ENCODE peak calls at places on chromosome 2, in five cellular contexts. One of them, this sample, is unnamed.

GRCh38 chr2:63767307-63767706 is 74.4 kb upstream of the UGP2 start:
- DNase-seq in activated CD4-positive, alpha-beta T cell treated with anti-CD3 and anti-CD28 coated beads, Interleukin-2, amount 50 U/mL, for 48 hours: no peak
- DNase-seq in AG20443: no peak
- DNase-seq in H7: no peak
- DNase-seq in spleen: no peak
- DNase-seq in this sample: no peak

GRCh38 chr2:208195477-208195876 is 5.6 kb upstream of the C2orf80 start:
- DNase-seq in activated CD4-positive, alpha-beta T cell treated with anti-CD3 and anti-CD28 coated beads, Interleukin-2, amount 50 U/mL, for 48 hours: no peak
- DNase-seq in spleen: no peak
- DNase-seq in AG20443: no peak
- DNase-seq in H7: no peak
- DNase-seq in this sample: no peak

GRCh38 chr2:215882689-215883088 is 130.7 kb downstream of the MREG start:
- DNase-seq in spleen: no peak
- DNase-seq in H7: no peak
- DNase-seq in AG20443: no peak
- DNase-seq in activated CD4-positive, alpha-beta T cell treated with anti-CD3 and anti-CD28 coated beads, Interleukin-2, amount 50 U/mL, for 48 hours: no peak
- DNase-seq in this sample: no peak

GRCh38 chr2:49948091-49948490 is 793.8 kb upstream of the FSHR start:
- DNase-seq in activated CD4-positive, alpha-beta T cell treated with anti-CD3 and anti-CD28 coated beads, Interleukin-2, amount 50 U/mL, for 48 hours: no peak
- DNase-seq in AG20443: no peak
- DNase-seq in spleen: no peak
- DNase-seq in H7: no peak
- DNase-seq in this sample: no peak

GRCh38 chr2:231701456-231702373 is 6.6 kb upstream of the PTMA start:
- DNase-seq in H7: peak
- DNase-seq in AG20443: peak
- DNase-seq in spleen: no peak
- DNase-seq in activated CD4-positive, alpha-beta T cell treated with anti-CD3 and anti-CD28 coated beads, Interleukin-2, amount 50 U/mL, for 48 hours: no peak
- DNase-seq in this sample: peak

GRCh38 chr2:62266433-62267038 is 70.6 kb downstream of the B3GNT2 start:
- DNase-seq in spleen: no peak
- DNase-seq in AG20443: peak
- DNase-seq in H7: peak
- DNase-seq in activated CD4-positive, alpha-beta T cell treated with anti-CD3 and anti-CD28 coated beads, Interleukin-2, amount 50 U/mL, for 48 hours: no peak
- DNase-seq in this sample: no peak

GRCh38 chr2:11327871-11328270 is 16.6 kb downstream of the ROCK2 start:
- DNase-seq in spleen: no peak
- DNase-seq in H7: no peak
- DNase-seq in activated CD4-positive, alpha-beta T cell treated with anti-CD3 and anti-CD28 coated beads, Interleukin-2, amount 50 U/mL, for 48 hours: no peak
- DNase-seq in AG20443: no peak
- DNase-seq in this sample: no peak

GRCh38 chr2:26786207-26787023 is 559 bp downstream of the CENPA start:
- DNase-seq in activated CD4-positive, alpha-beta T cell treated with anti-CD3 and anti-CD28 coated beads, Interleukin-2, amount 50 U/mL, for 48 hours: peak
- DNase-seq in spleen: peak
- DNase-seq in AG20443: peak
- DNase-seq in H7: peak
- DNase-seq in this sample: no peak

GRCh38 chr2:240898108-240898730 is 2.3 kb upstream of the MAB21L4 start:
- DNase-seq in H7: no peak
- DNase-seq in activated CD4-positive, alpha-beta T cell treated with anti-CD3 and anti-CD28 coated beads, Interleukin-2, amount 50 U/mL, for 48 hours: no peak
- DNase-seq in spleen: no peak
- DNase-seq in AG20443: no peak
- DNase-seq in this sample: peak